ENCODE peak calls at places on chromosomes 3 and 15, in seven cellular contexts. F, G, H, U, O, A and C are unnamed samples.

GRCh38 chr15:93265046-93265658 is 176.1 kb upstream of the RGMA start:
- DNase-seq in O (no peak), F (no peak), U (no peak), H (peak), G (no peak), A (no peak), C (no peak)

GRCh38 chr3:142021127-142021526 is 128.2 kb downstream of the TFDP2 start:
- DNase-seq in A (no peak), F (no peak), O (no peak), H (no peak), G (no peak), U (no peak), C (no peak)

GRCh38 chr3:123412076-123412475 is 36.8 kb downstream of the ADCY5 start:
- DNase-seq in O (no peak), A (no peak), F (no peak), H (no peak), U (no peak), G (peak), C (no peak)

GRCh38 chr3:190366145-190366544 is 21.8 kb upstream of the CLDN16 start:
- DNase-seq in O (no peak), F (no peak), G (no peak), U (no peak), A (no peak), H (no peak), C (no peak)

GRCh38 chr15:77419050-77419835 is 661 bp downstream of the PEAK1 start:
- DNase-seq in F (peak), O (peak), G (peak), A (no peak), U (no peak), H (no peak), C (no peak)

GRCh38 chr3:67863869-67864268 is 209.5 kb upstream of the SUCLG2 start:
- DNase-seq in A (no peak), G (no peak), U (peak), O (peak), F (peak), H (peak), C (peak)

GRCh38 chr3:124504332-124505059 is 225.8 kb upstream of the UMPS start:
- DNase-seq in G (no peak), A (no peak), H (no peak), F (no peak), U (no peak), O (no peak), C (no peak)

GRCh38 chr3:147630921-147631320 is 221.8 kb downstream of the ZIC1 start:
- DNase-seq in G (no peak), U (no peak), O (no peak), A (no peak), H (no peak), F (no peak), C (no peak)

GRCh38 chr15:64096486-64097431 is 977 bp downstream of the SNX1 start:
- DNase-seq in U (no peak), F (peak), G (no peak), H (no peak), A (no peak), O (no peak), C (no peak)

GRCh38 chr3:3801510-3801841 is 2.2 kb downstream of the LRRN1 start:
- DNase-seq in F (no peak), G (no peak), A (no peak), U (no peak), O (no peak), H (no peak), C (no peak)

GRCh38 chr3:51637941-51638471 is 33.0 kb upstream of the TEX264 start:
- DNase-seq in U (peak), O (peak), H (peak), G (peak), F (peak), A (no peak), C (peak)

GRCh38 chr3:172082269-172082668 is 42.9 kb downstream of the FNDC3B start:
- DNase-seq in F (peak), G (no peak), H (peak), A (no peak), O (no peak), U (no peak), C (peak)

GRCh38 chr3:53817809-53818208 is 28.4 kb downstream of the CHDH start:
- DNase-seq in U (no peak), A (no peak), H (no peak), G (no peak), O (no peak), F (no peak), C (no peak)

GRCh38 chr15:93829115-93829849 is 402.1 kb upstream of the MCTP2 start:
- DNase-seq in O (no peak), A (no peak), F (peak), G (no peak), U (no peak), H (no peak), C (no peak)

GRCh38 chr3:113516115-113516505 is 1.2 kb upstream of the SPICE1 start:
- DNase-seq in A (no peak), H (peak), F (peak), G (no peak), U (no peak), O (no peak), C (peak)

GRCh38 chr3:105259505-105259904 is 107.2 kb upstream of the ALCAM start:
- DNase-seq in A (no peak), O (no peak), H (no peak), G (no peak), F (no peak), U (no peak), C (no peak)

GRCh38 chr3:43190682-43191081 is 84.8 kb upstream of the POMGNT2 start:
- DNase-seq in F (no peak), G (no peak), O (no peak), A (no peak), H (no peak), U (no peak), C (no peak)

GRCh38 chr3:34357461-34357860 is 559.0 kb downstream of the PDCD6IP start:
- DNase-seq in A (no peak), U (no peak), H (no peak), O (no peak), F (no peak), G (no peak), C (no peak)

GRCh38 chr3:37984596-37984995 is 6.0 kb upstream of the VILL start:
- DNase-seq in A (no peak), U (no peak), H (no peak), G (no peak), O (no peak), F (no peak), C (no peak)

GRCh38 chr15:29103825-29104565 is 165.6 kb downstream of the NSMCE3 start:
- DNase-seq in U (peak), H (no peak), G (no peak), F (no peak), O (peak), A (no peak), C (peak)

GRCh38 chr15:65244638-65245037 is 33.4 kb upstream of the CILP start:
- DNase-seq in G (no peak), O (no peak), A (no peak), H (no peak), F (no peak), U (no peak), C (no peak)

GRCh38 chr15:67509918-67510317 is 11.0 kb upstream of the C15orf61 start:
- DNase-seq in A (no peak), H (no peak), U (no peak), G (no peak), F (no peak), O (no peak), C (no peak)

GRCh38 chr3:61848885-61849284 is 287.5 kb downstream of the PTPRG start:
- DNase-seq in O (no peak), U (no peak), G (no peak), A (no peak), H (no peak), F (no peak), C (no peak)

GRCh38 chr3:189157232-189158007 is 14.4 kb upstream of the TPRG1 start:
- DNase-seq in F (no peak), U (no peak), O (no peak), H (no peak), G (no peak), A (no peak), C (no peak)

GRCh38 chr15:96171842-96172241 is 158.7 kb upstream of the NR2F2 start:
- DNase-seq in F (no peak), H (peak), A (no peak), O (no peak), U (no peak), G (no peak), C (peak)

GRCh38 chr3:152524198-152525140 is 255.7 kb downstream of the MBNL1 start:
- DNase-seq in A (no peak), O (no peak), G (no peak), H (peak), U (peak), F (peak), C (peak)

GRCh38 chr15:42444415-42445063 is 46.4 kb downstream of the ZNF106 start:
- DNase-seq in A (no peak), O (no peak), H (no peak), F (no peak), G (peak), U (no peak), C (no peak)
- TF ChIP-seq JUND in A (no peak), O (no peak), H (no peak), F (no peak), G (no peak), U (no peak), C (no peak)

GRCh38 chr3:159249472-159250131 is 447.7 kb downstream of the MFSD1 start:
- DNase-seq in O (no peak), G (no peak), U (no peak), A (no peak), H (no peak), F (no peak), C (no peak)
- TF ChIP-seq JUND in O (no peak), G (no peak), U (no peak), A (no peak), H (no peak), F (no peak), C (no peak)

GRCh38 chr3:13619661-13620230 is 70.8 kb downstream of the FBLN2 start:
- DNase-seq in U (no peak), G (peak), H (no peak), A (no peak), F (no peak), O (no peak), C (no peak)
- TF ChIP-seq JUND in U (no peak), G (no peak), H (no peak), A (no peak), F (no peak), O (no peak), C (no peak)

GRCh38 chr3:24254649-24255048 is 240.0 kb downstream of the THRB start:
- DNase-seq in H (no peak), U (no peak), O (no peak), A (no peak), G (no peak), F (no peak), C (no peak)
- TF ChIP-seq JUND in H (no peak), U (no peak), O (no peak), A (no peak), G (no peak), F (peak), C (no peak)

GRCh38 chr3:72247645-72248388 is 462.9 kb upstream of the PROK2 start:
- DNase-seq in G (no peak), A (no peak), F (no peak), U (no peak), H (no peak), O (no peak), C (no peak)
- TF ChIP-seq JUND in G (no peak), A (no peak), F (no peak), U (no peak), H (no peak), O (no peak), C (no peak)

DNA sequence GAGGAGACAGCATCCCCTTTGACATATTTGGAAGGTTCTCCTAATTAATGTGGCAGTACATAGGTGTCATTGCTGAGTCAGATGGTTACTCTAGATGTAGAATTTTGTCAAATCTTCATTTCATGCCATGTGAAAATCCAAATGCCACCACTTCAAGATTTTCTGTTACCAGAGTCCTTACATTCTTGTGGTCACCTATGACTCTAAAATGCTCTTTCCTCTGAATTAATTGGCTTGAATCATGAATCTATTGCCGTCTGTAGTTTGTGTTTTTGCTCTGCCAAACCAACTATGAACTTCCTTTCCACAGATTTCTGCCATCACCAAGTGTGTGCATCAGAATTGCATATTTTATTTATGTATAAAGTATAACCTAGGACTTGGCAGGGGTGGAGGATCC is 269.4 kb upstream of the ZPLD1 start:
- DNase-seq in G (no peak), O (no peak), F (no peak), U (no peak), A (no peak), H (no peak), C (no peak)
- TF ChIP-seq JUND in G (no peak), O (no peak), F (no peak), U (no peak), A (no peak), H (no peak), C (no peak)

GRCh38 chr15:75721923-75722870 is 9.5 kb upstream of the CSPG4 start:
- DNase-seq in A (no peak), H (no peak), U (no peak), O (no peak), G (no peak), F (peak), C (no peak)
- TF ChIP-seq JUND in A (no peak), H (no peak), U (no peak), O (no peak), G (no peak), F (no peak), C (no peak)

GRCh38 chr3:156919818-156920217 is 93.7 kb downstream of the LEKR1 start:
- DNase-seq in A (no peak), F (no peak), O (no peak), H (no peak), U (no peak), G (no peak), C (no peak)

GRCh38 chr3:156923349-156923748 is 97.2 kb downstream of the LEKR1 start:
- DNase-seq in H (no peak), G (no peak), O (no peak), A (no peak), F (no peak), U (no peak), C (no peak)

GRCh38 chr3:156920399-156920798 is 94.2 kb downstream of the LEKR1 start:
- DNase-seq in A (no peak), F (no peak), U (no peak), H (no peak), G (no peak), O (no peak), C (no peak)

GRCh38 chr3:156915372-156915771 is 89.2 kb downstream of the LEKR1 start:
- DNase-seq in G (no peak), A (no peak), O (no peak), U (no peak), F (no peak), H (no peak), C (no peak)

DNA sequence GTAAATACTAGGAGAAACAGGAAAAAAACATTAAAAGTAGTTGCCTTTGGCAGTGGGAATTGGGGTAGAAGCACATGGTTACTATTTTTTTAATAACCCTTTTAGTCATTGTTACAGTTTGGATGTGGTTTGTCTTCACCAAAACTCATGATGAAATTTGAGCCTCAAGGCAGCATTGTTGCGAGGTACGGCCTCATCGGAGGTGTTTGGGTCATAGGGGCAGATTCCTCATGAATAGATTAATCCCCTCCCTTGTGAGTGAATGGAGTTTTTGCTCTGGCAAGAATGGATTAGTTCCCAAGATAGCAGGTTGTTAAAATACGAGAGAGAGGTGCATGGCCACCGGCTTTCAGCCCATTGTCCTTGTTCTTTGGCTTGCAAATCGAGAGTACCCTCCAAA is 92.6 kb downstream of the LEKR1 start:
- DNase-seq in U (no peak), O (no peak), H (no peak), A (no peak), F (no peak), G (no peak), C (no peak)
- TF ChIP-seq JUND in U (no peak), O (no peak), H (no peak), A (no peak), F (no peak), G (no peak), C (no peak)